ENCODE peak calls at places on chromosomes 12 and 14, in nine cellular contexts. One of them, this sample, is unnamed.
A peak's percentile ranks its signal among the peaks of the same experiment; 100 is the strongest.

GRCh38 chr12:101813117-101813516 is 17.6 kb downstream of the GNPTAB start:
- DNase-seq in Peyer's patch: no peak
- DNase-seq in sigmoid colon: no peak
- DNase-seq in ovary: no peak
- DNase-seq in endodermal cell: no peak
- DNase-seq in cardiac muscle cell: no peak
- DNase-seq in tibial nerve: no peak
- DNase-seq in lower lobe of right lung: no peak
- DNase-seq in GM23338: no peak
- DNase-seq in this sample: no peak

GRCh38 chr12:96220902-96221301 is 26.7 kb downstream of the ELK3 start:
- DNase-seq in Peyer's patch: peak; percentile 40
- DNase-seq in sigmoid colon: no peak
- DNase-seq in ovary: no peak
- DNase-seq in endodermal cell: peak; percentile 44
- DNase-seq in cardiac muscle cell: peak; percentile 35
- DNase-seq in tibial nerve: no peak
- DNase-seq in lower lobe of right lung: no peak
- DNase-seq in GM23338: no peak
- DNase-seq in this sample: peak; percentile 88

GRCh38 chr12:162467-163307 is 51.3 kb downstream of the SLC6A12 start:
- DNase-seq in Peyer's patch: no peak
- DNase-seq in sigmoid colon: no peak
- DNase-seq in ovary: no peak
- DNase-seq in endodermal cell: peak; percentile 71
- DNase-seq in cardiac muscle cell: no peak
- DNase-seq in tibial nerve: no peak
- DNase-seq in lower lobe of right lung: no peak
- DNase-seq in GM23338: peak; percentile 35
- DNase-seq in this sample: no peak

GRCh38 chr12:105740337-105740736 is 398.4 kb downstream of the NUAK1 start:
- DNase-seq in Peyer's patch: no peak
- DNase-seq in sigmoid colon: no peak
- DNase-seq in ovary: no peak
- DNase-seq in endodermal cell: peak; percentile 71
- DNase-seq in cardiac muscle cell: no peak
- DNase-seq in tibial nerve: no peak
- DNase-seq in lower lobe of right lung: no peak
- DNase-seq in GM23338: peak; percentile 39
- DNase-seq in this sample: no peak

GRCh38 chr12:1500095-1500801 is 94.1 kb downstream of the FBXL14 start:
- DNase-seq in Peyer's patch: no peak
- DNase-seq in sigmoid colon: no peak
- DNase-seq in ovary: no peak
- DNase-seq in endodermal cell: no peak
- DNase-seq in cardiac muscle cell: no peak
- DNase-seq in tibial nerve: no peak
- DNase-seq in lower lobe of right lung: no peak
- DNase-seq in GM23338: no peak
- DNase-seq in this sample: peak; percentile 79

GRCh38 chr12:106247731-106248176 is at the start of gene CKAP4:
- DNase-seq in Peyer's patch: peak; percentile 82
- DNase-seq in sigmoid colon: peak; percentile 90
- DNase-seq in ovary: peak; percentile 82
- DNase-seq in endodermal cell: peak; percentile 90
- DNase-seq in cardiac muscle cell: peak; percentile 92
- DNase-seq in tibial nerve: peak; percentile 59
- DNase-seq in lower lobe of right lung: peak; percentile 86
- DNase-seq in GM23338: peak; percentile 77
- DNase-seq in this sample: peak; percentile 92

GRCh38 chr12:38905480-38906351 is at the start of gene CPNE8:
- DNase-seq in Peyer's patch: peak; percentile 81
- DNase-seq in sigmoid colon: peak; percentile 95
- DNase-seq in ovary: peak; percentile 87
- DNase-seq in endodermal cell: peak; percentile 90
- DNase-seq in cardiac muscle cell: peak; percentile 19
- DNase-seq in tibial nerve: peak; percentile 80
- DNase-seq in lower lobe of right lung: peak; percentile 90
- DNase-seq in GM23338: peak; percentile 68
- DNase-seq in this sample: peak; percentile 86

GRCh38 chr12:86137936-86138335 is 118.3 kb downstream of the MGAT4C start:
- DNase-seq in Peyer's patch: no peak
- DNase-seq in sigmoid colon: no peak
- DNase-seq in ovary: no peak
- DNase-seq in endodermal cell: no peak
- DNase-seq in cardiac muscle cell: no peak
- DNase-seq in tibial nerve: no peak
- DNase-seq in lower lobe of right lung: no peak
- DNase-seq in GM23338: no peak
- DNase-seq in this sample: no peak

DNA sequence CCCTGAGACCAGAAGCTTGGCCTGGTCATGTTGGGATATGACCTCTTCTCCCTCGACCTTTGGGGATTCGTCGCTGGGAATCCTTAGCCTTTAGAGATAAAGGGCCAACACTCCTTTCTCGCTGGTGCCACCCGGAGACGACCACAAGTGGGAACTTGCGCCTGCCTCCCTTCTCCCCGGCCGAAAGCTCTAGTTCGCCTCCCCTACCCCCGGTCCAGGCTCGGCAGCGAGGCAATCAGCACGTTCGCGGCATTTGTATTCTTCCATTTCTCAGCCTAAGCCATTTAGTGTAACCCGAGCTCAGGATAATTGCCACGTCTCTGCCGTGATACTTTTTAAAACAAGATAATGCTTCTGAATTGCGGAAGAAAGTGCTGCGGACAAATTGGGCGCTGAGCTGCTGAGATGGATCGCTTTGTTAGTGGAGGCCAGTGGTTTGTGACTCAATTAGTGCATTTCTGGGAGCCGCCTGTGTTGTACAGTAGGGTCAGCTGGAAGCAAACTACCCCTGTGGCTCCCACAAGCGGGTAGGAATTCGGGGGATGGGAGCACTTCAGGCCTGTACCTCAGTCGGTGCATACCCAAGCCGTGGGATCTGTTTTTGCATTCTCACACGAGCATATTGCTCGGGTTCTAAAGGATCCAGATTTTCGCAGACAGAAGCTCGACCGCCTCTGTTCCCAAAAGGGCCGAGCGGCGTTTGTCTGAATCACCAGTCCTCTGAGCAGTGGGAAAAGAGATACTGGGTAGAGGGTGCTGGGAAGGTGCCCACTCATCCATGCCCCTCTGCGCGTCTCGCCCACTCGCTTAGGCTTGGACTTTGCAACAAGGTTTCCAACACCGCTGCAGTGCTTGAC is 6.8 kb upstream of the SIX1 start:
- DNase-seq in Peyer's patch: no peak
- DNase-seq in sigmoid colon: no peak
- DNase-seq in ovary: no peak
- DNase-seq in endodermal cell: peak; percentile 76
- DNase-seq in cardiac muscle cell: no peak
- DNase-seq in tibial nerve: no peak
- DNase-seq in lower lobe of right lung: no peak
- DNase-seq in GM23338: peak; percentile 62
- DNase-seq in this sample: no peak
- H3K4me1 ChIP-seq in Peyer's patch: no peaks in the 10 kb centered on the region
- H3K4me1 ChIP-seq in sigmoid colon: peaks cover 44% of the 10 kb centered on the region
- H3K4me1 ChIP-seq in ovary: peaks cover 4% of the 10 kb centered on the region
- H3K4me1 ChIP-seq in endodermal cell: peaks cover 8% of the 10 kb centered on the region
- H3K4me1 ChIP-seq in cardiac muscle cell: peaks cover 18% of the 10 kb centered on the region
- H3K4me1 ChIP-seq in tibial nerve: peaks cover 43% of the 10 kb centered on the region
- H3K4me1 ChIP-seq in lower lobe of right lung: peaks cover 46% of the 10 kb centered on the region
- H3K4me1 ChIP-seq in GM23338: peaks cover 59% of the 10 kb centered on the region
- H3K4me1 ChIP-seq in this sample: peaks cover 36% of the 10 kb centered on the region

GRCh38 chr12:28777603-28778365 is 371.3 kb upstream of the FAR2 start:
- DNase-seq in Peyer's patch: no peak
- DNase-seq in sigmoid colon: no peak
- DNase-seq in ovary: no peak
- DNase-seq in endodermal cell: no peak
- DNase-seq in cardiac muscle cell: no peak
- DNase-seq in tibial nerve: no peak
- DNase-seq in lower lobe of right lung: no peak
- DNase-seq in GM23338: no peak
- DNase-seq in this sample: no peak

GRCh38 chr12:28782812-28783211 is 366.3 kb upstream of the FAR2 start:
- DNase-seq in Peyer's patch: no peak
- DNase-seq in sigmoid colon: no peak
- DNase-seq in ovary: no peak
- DNase-seq in endodermal cell: no peak
- DNase-seq in cardiac muscle cell: no peak
- DNase-seq in tibial nerve: no peak
- DNase-seq in lower lobe of right lung: no peak
- DNase-seq in GM23338: no peak
- DNase-seq in this sample: no peak

GRCh38 chr12:28780960-28781359 is 368.1 kb upstream of the FAR2 start:
- DNase-seq in Peyer's patch: no peak
- DNase-seq in sigmoid colon: no peak
- DNase-seq in ovary: no peak
- DNase-seq in endodermal cell: no peak
- DNase-seq in cardiac muscle cell: no peak
- DNase-seq in tibial nerve: no peak
- DNase-seq in lower lobe of right lung: no peak
- DNase-seq in GM23338: no peak
- DNase-seq in this sample: no peak

GRCh38 chr12:28780096-28780495 is 369.0 kb upstream of the FAR2 start:
- DNase-seq in Peyer's patch: peak; percentile 63
- DNase-seq in sigmoid colon: no peak
- DNase-seq in ovary: no peak
- DNase-seq in endodermal cell: no peak
- DNase-seq in cardiac muscle cell: no peak
- DNase-seq in tibial nerve: no peak
- DNase-seq in lower lobe of right lung: no peak
- DNase-seq in GM23338: no peak
- DNase-seq in this sample: no peak

DNA sequence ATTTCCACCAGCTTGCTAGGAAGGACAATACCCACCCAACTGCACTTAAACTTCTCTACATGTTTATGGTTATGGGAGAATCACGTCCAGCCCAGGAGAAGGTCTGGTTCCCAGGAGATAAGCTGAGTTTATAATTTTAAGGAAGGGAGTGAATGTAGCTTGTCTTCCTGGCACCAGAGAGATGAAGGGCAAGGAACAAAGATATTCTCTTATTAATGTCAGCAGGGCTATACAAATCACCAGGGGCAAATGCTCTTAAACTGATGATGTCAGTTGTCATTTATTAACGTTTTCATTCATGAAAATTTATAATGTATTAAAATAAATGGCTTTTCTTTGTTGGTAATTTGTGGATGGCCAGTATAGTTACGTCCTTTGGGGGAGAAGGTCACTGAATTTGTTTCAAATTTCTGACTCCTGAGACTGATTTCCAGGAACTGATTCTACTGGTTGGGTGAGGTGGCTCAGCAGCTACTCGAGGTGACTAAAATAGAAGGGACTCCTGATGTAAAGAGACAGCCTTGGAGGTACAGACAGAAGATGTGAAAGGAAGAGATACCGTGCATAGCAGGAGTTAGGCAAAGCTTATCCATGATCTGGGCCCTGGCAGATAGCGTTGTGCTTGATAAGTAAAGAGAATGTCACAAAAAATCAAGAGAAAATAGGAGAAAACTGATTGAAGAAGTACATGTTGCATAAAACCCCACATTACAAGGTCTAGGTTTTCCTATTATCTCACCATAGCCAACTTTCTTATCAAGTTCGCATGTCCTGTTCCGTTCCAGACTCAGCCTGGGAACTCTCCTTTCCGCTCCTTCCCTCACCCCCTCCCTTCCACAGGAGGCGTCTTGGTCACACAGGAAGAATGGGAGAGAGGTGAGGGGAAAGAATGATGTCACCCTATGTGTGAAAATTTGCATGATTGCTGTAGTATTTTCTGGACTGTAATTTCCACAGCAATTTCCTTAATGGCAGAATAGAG is 367.1 kb upstream of the FAR2 start:
- DNase-seq in Peyer's patch: no peak
- DNase-seq in sigmoid colon: no peak
- DNase-seq in ovary: no peak
- DNase-seq in endodermal cell: no peak
- DNase-seq in cardiac muscle cell: no peak
- DNase-seq in tibial nerve: no peak
- DNase-seq in lower lobe of right lung: no peak
- DNase-seq in GM23338: no peak
- DNase-seq in this sample: peak; percentile 31
- H3K4me3 ChIP-seq in Peyer's patch: no peak overlapping the region
- H3K4me3 ChIP-seq in sigmoid colon: no peak overlapping the region
- H3K4me3 ChIP-seq in ovary: no peak overlapping the region
- H3K4me3 ChIP-seq in endodermal cell: no peak overlapping the region
- H3K4me3 ChIP-seq in cardiac muscle cell: no peak overlapping the region
- H3K4me3 ChIP-seq in tibial nerve: no peak overlapping the region
- H3K4me3 ChIP-seq in lower lobe of right lung: no peak overlapping the region
- H3K4me3 ChIP-seq in GM23338: no peak overlapping the region
- H3K4me3 ChIP-seq in this sample: no peak overlapping the region

DNA sequence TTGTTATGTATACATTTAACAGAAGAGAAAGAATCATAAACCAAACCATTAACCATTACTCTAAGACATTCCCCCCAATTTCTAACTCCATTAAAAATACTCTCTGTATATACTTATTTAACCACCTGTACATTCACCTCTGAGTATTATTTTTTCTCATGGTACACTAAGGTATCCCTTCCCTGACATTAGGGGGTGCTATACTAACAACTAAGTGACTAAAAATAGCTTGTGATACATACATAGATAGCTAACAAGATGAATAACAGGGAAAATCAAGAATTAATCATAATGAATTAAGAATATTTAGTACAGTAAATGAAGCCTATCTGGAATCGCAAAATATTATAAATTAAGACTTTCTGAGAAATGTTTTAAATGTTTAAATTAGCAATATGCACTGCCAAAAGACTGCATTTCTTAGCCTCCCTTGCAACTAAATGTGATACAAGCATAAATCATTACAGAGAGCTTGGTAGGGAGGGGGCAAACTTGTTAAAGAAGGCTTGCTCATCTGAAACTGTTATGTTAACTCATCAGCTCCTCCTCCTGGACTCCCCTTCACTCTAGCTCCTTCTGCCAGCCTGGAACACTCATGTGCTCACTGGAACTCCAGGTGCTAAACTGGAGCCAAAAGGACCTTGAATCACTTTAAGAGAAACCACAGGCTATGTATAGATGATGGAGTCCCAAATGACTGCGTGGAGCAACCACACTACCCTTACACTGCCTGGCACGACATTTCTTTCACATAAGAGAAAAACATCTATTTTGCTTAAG is 14.9 kb downstream of the C2CD5 start:
- DNase-seq in Peyer's patch: no peak
- DNase-seq in sigmoid colon: no peak
- DNase-seq in ovary: no peak
- DNase-seq in endodermal cell: no peak
- DNase-seq in cardiac muscle cell: no peak
- DNase-seq in tibial nerve: no peak
- DNase-seq in lower lobe of right lung: no peak
- DNase-seq in GM23338: peak; percentile 66
- DNase-seq in this sample: no peak
- TF ChIP-seq CTCF in Peyer's patch: peak; percentile 69
- TF ChIP-seq CTCF in sigmoid colon: peak; percentile 16
- TF ChIP-seq CTCF in ovary: no peak
- TF ChIP-seq CTCF in endodermal cell: peak; percentile 93
- TF ChIP-seq CTCF in cardiac muscle cell: peak; percentile 44
- TF ChIP-seq CTCF in tibial nerve: peak; percentile 15
- TF ChIP-seq CTCF in lower lobe of right lung: peak; percentile 56
- TF ChIP-seq CTCF in GM23338: no peak
- TF ChIP-seq CTCF in this sample: peak; percentile 22

GRCh38 chr12:51851408-51852097 is 3.0 kb upstream of the FIGNL2 start:
- DNase-seq in Peyer's patch: no peak
- DNase-seq in sigmoid colon: no peak
- DNase-seq in ovary: no peak
- DNase-seq in endodermal cell: no peak
- DNase-seq in cardiac muscle cell: no peak
- DNase-seq in tibial nerve: no peak
- DNase-seq in lower lobe of right lung: no peak
- DNase-seq in GM23338: no peak
- DNase-seq in this sample: no peak

GRCh38 chr12:51850081-51850932 is 1.8 kb upstream of the FIGNL2 start:
- DNase-seq in Peyer's patch: no peak
- DNase-seq in sigmoid colon: no peak
- DNase-seq in ovary: no peak
- DNase-seq in endodermal cell: peak; percentile 52
- DNase-seq in cardiac muscle cell: no peak
- DNase-seq in tibial nerve: no peak
- DNase-seq in lower lobe of right lung: no peak
- DNase-seq in GM23338: no peak
- DNase-seq in this sample: no peak

GRCh38 chr12:51855586-51856428 is 7.3 kb upstream of the FIGNL2 start:
- DNase-seq in Peyer's patch: no peak
- DNase-seq in sigmoid colon: no peak
- DNase-seq in ovary: no peak
- DNase-seq in endodermal cell: peak; percentile 95
- DNase-seq in cardiac muscle cell: peak; percentile 59
- DNase-seq in tibial nerve: peak; percentile 61
- DNase-seq in lower lobe of right lung: no peak
- DNase-seq in GM23338: peak; percentile 97
- DNase-seq in this sample: no peak

GRCh38 chr12:51850933-51851244 is 2.4 kb upstream of the FIGNL2 start:
- DNase-seq in Peyer's patch: no peak
- DNase-seq in sigmoid colon: no peak
- DNase-seq in ovary: no peak
- DNase-seq in endodermal cell: peak; percentile 49
- DNase-seq in cardiac muscle cell: no peak
- DNase-seq in tibial nerve: no peak
- DNase-seq in lower lobe of right lung: no peak
- DNase-seq in GM23338: no peak
- DNase-seq in this sample: no peak

DNA sequence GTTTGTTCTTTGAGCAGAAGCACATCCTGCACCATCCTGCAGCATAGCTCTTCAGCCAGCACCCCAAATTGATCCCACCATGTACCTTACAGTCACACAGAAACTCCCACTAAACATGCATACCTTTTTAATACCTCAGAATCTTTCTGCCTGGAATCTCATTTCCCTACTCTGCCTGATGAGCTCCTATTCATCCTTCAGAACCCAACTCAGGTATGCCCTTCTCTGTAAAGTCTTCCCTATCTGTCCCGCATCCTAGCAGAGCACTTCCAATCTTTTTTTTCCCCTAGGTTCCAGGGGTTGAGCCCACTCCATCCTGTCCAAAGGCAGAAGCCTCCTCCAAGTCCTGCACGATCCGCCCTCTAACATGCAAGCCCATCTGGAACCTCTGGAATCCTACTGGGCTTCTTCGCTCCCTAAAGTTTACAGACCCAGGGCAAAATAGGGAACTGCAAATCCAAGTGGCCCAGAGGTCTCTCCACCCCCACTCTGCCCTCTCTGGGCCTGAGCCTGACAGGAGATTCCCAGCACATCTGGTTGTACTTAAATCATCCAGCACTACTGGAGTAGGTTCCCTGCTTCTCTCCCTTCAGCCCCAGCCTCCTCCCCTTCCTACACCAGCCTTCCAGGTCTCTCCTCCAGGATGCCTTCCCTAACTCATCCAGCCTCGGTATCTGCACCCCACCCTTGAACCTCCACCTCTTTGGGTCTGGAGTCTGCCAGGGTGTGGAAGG is 4.1 kb upstream of the FIGNL2 start:
- DNase-seq in Peyer's patch: no peak
- DNase-seq in sigmoid colon: no peak
- DNase-seq in ovary: no peak
- DNase-seq in endodermal cell: peak; percentile 49
- DNase-seq in cardiac muscle cell: no peak
- DNase-seq in tibial nerve: no peak
- DNase-seq in lower lobe of right lung: no peak
- DNase-seq in GM23338: peak; percentile 45
- DNase-seq in this sample: no peak
- H3K4me1 ChIP-seq in Peyer's patch: no peaks in the 10 kb centered on the region
- H3K4me1 ChIP-seq in sigmoid colon: peaks cover 22% of the 10 kb centered on the region
- H3K4me1 ChIP-seq in ovary: no peaks in the 10 kb centered on the region
- H3K4me1 ChIP-seq in endodermal cell: peaks cover 4% of the 10 kb centered on the region
- H3K4me1 ChIP-seq in cardiac muscle cell: no peaks in the 10 kb centered on the region
- H3K4me1 ChIP-seq in tibial nerve: peaks cover 77% of the 10 kb centered on the region
- H3K4me1 ChIP-seq in lower lobe of right lung: peaks cover 29% of the 10 kb centered on the region
- H3K4me1 ChIP-seq in GM23338: peaks cover 29% of the 10 kb centered on the region
- H3K4me1 ChIP-seq in this sample: peaks cover 43% of the 10 kb centered on the region

This sample was measured in heart left ventricle.